ENCODE peak calls at places on chromosomes 5 and 9, in seven cellular contexts. W is fibroblast of lung, T is RWPE1, Y is chondrocyte, D is RWPE2, G is left ventricle myocardium inferior, O is IMR-90. F is an unnamed sample.

GRCh38 chr9:104326912-104327311 is 177.2 kb upstream of the OR13F1 start:
- DNase-seq in W (no peak), T (no peak), Y (no peak), D (no peak), G (no peak), O (no peak), F (no peak)

GRCh38 chr5:119328753-119329602 is 26.8 kb upstream of the TNFAIP8 start:
- DNase-seq in W (peak), T (no peak), Y (no peak), D (no peak), G (no peak), O (peak), F (no peak)

GRCh38 chr5:87243161-87243877 is 24.4 kb upstream of the RASA1 start:
- DNase-seq in W (peak), T (peak), Y (no peak), D (no peak), G (no peak), O (peak), F (no peak)

GRCh38 chr5:149210229-149210628 is 61.4 kb upstream of the AFAP1L1 start:
- DNase-seq in W (peak), T (peak), Y (no peak), D (no peak), G (no peak), O (peak), F (no peak)

GRCh38 chr5:72036951-72037350 is 70.3 kb upstream of the MAP1B start:
- DNase-seq in W (no peak), T (peak), Y (no peak), D (no peak), G (no peak), O (peak), F (peak)

GRCh38 chr9:113682297-113682771 is 193.8 kb upstream of the ZNF618 start:
- DNase-seq in W (peak), T (peak), Y (no peak), D (no peak), G (peak), O (peak), F (peak)

GRCh38 chr9:84146893-84147705 is 166.5 kb downstream of the RMI1 start:
- DNase-seq in W (no peak), T (no peak), Y (no peak), D (no peak), G (no peak), O (no peak), F (no peak)

GRCh38 chr5:174493536-174493935 is 230.8 kb upstream of the MSX2 start:
- DNase-seq in W (no peak), T (no peak), Y (no peak), D (no peak), G (no peak), O (no peak), F (no peak)

GRCh38 chr9:1726993-1727759 is 288.0 kb upstream of the SMARCA2 start:
- DNase-seq in W (no peak), T (no peak), Y (no peak), D (no peak), G (no peak), O (no peak), F (peak)

GRCh38 chr9:112299514-112299913 is 33.9 kb downstream of the PTBP3 start:
- DNase-seq in W (peak), T (peak), Y (no peak), D (no peak), G (no peak), O (peak), F (no peak)

GRCh38 chr9:81976351-81976750 is 12.2 kb upstream of the SPATA31D1 start:
- DNase-seq in W (no peak), T (no peak), Y (no peak), D (no peak), G (no peak), O (no peak), F (no peak)

GRCh38 chr5:80870442-80870841 is 89.7 kb upstream of the RASGRF2 start:
- DNase-seq in W (no peak), T (no peak), Y (no peak), D (no peak), G (no peak), O (no peak), F (no peak)

GRCh38 chr9:84062538-84062937 is 81.9 kb downstream of the RMI1 start:
- DNase-seq in W (no peak), T (no peak), Y (no peak), D (no peak), G (peak), O (no peak), F (no peak)

GRCh38 chr5:137921931-137922330 is 32.7 kb downstream of the PKD2L2 start:
- DNase-seq in W (peak), T (no peak), Y (no peak), D (no peak), G (no peak), O (peak), F (no peak)

DNA sequence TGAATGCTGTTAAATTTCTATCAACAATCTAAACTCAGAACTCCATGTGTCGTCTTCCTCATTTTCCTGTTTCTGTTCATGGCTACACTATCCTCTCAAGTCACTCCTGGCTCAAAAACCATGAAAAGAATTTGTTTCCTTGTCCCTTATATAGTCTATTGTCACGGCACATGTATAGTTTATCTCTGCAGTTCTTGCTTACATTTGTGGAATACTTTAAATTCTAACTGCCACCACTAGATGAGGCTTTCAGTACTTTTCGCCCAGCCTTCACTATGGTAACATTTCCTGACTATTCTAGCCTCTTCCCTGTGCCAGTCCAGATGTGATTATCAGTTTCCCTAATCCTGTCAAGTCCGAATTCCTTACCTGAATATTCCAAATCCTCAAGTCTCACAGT is 34.6 kb downstream of the PKD2L2 start:
- DNase-seq in W (peak), T (no peak), Y (no peak), D (no peak), G (no peak), O (peak), F (no peak)
- TF ChIP-seq CTCF in W (no peak), T (no peak), Y (peak), D (no peak), G (no peak), O (no peak), F (no peak)

DNA sequence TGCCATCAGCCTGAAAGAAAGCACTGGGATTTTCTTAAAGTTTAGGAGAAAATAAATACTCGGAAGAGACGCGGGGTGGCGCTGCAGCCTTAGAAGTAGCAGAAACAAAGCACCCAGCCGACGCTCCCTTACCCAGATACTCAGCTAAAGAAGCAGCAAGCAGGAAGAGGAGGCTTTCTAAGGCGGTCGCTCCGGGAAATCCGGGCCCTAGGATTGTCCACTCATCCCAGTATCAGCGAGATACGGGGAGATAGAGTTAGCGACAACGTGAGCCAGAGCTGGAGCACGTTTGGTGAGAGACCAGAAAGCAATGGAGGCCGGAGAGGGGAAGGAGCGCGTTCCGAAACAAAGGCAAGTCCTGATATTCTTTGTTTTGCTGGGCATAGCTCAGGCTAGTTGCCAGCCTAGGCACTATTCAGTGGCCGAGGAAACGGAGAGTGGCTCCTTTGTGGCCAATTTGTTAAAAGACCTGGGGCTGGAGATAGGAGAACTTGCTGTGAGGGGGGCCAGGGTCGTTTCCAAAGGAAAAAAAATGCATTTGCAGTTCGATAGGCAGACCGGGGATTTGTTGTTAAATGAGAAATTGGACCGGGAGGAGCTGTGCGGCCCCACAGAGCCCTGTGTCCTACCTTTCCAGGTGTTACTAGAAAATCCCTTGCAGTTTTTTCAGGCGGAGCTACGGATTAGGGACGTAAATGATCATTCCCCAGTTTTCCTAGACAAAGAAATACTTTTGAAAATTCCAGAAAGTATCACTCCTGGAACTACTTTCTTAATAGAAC is at the start of gene PCDHB2:
- DNase-seq in W (peak), T (peak), Y (no peak), D (no peak), G (no peak), O (peak), F (peak)
- TF ChIP-seq CTCF in W (no peak), T (peak), Y (peak), D (peak), G (peak), O (peak), F (peak)

GRCh38 chr9:120929392-120929791 is 2.8 kb upstream of the TRAF1 start:
- DNase-seq in W (no peak), T (no peak), Y (no peak), D (no peak), G (no peak), O (no peak), F (no peak)

GRCh38 chr9:120928015-120928719 is 1.6 kb upstream of the TRAF1 start:
- DNase-seq in W (no peak), T (peak), Y (no peak), D (no peak), G (peak), O (no peak), F (peak)

GRCh38 chr9:120926397-120926928 is at the start of gene TRAF1:
- DNase-seq in W (no peak), T (no peak), Y (no peak), D (no peak), G (no peak), O (peak), F (no peak)

GRCh38 chr9:120927125-120928014 is 774 bp upstream of the TRAF1 start:
- DNase-seq in W (no peak), T (no peak), Y (no peak), D (no peak), G (no peak), O (no peak), F (no peak)

GRCh38 chr9:120928720-120929389 is 2.3 kb upstream of the TRAF1 start:
- DNase-seq in W (no peak), T (peak), Y (no peak), D (no peak), G (peak), O (no peak), F (peak)
- TF ChIP-seq CTCF in W (peak), T (no peak), Y (peak), D (no peak), G (peak), O (no peak), F (no peak)

DNA sequence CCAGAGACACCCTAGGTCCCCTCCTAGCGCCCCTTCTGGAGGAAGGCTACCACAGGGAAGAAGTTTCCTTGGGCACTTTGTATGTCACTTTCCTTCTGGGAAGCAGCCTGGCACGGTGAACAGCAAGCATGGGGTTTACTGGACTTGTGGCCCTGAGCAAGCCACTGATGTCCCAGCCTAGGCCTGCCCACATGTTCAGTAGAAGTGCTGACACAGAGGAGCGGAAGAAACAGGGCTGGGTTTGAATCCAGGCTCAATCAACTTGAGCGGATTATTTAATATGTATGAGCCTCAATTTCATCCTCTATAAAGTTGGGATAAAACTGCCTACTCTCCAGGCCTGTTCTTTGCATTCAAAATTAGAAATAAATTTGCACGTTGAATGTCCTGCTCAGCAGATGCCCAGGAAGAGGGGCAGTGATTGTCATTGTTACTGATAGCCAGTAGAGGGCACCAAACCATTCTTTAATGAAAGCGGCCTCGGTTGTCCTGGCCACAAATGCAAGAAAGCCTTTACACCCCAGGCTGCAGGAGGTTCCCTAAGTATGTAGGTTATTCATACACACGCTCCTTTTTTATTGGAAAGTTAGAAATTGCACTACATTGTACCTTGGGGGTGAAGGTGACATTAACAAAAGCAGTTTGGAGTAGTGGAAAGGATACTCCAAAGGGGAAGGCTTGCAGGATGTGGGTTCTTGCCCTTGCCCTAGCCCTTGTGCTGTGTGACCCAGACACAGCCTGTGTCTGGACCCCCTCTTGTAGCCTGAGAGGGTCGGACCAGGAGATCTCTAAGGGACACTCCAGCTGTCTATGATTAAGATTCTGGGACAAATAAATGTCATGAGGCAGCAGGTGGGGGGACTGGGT is 13.4 kb upstream of the XPA start:
- DNase-seq in W (peak), T (peak), Y (no peak), D (no peak), G (no peak), O (peak), F (peak)
- TF ChIP-seq CTCF in W (peak), T (peak), Y (peak), D (peak), G (peak), O (peak), F (peak)

GRCh38 chr9:89564257-89564878 is 40.4 kb upstream of the GADD45G start:
- DNase-seq in W (no peak), T (peak), Y (no peak), D (no peak), G (no peak), O (no peak), F (peak)
- TF ChIP-seq CTCF in W (no peak), T (no peak), Y (peak), D (no peak), G (no peak), O (no peak), F (no peak)

DNA sequence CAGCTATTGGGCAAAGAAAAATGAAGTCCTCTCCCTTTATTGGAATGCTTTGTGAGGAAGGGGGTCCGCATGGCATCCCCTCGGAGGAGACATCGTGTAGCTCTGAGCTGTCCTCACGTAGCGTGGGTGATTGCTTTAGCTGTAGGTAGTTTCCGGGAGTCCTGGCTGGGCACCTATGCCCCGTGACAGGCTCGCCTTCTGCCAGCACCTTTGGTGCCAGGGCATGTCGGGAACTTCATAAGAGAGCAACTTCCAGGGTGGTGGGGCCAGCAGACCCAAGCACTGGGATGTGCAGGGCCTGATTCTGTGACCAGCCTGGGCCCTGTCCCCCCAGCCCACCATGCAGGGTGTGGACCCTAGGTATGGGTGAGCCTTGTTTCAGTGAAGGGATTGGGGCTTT is 64.0 kb downstream of the WNK2 start:
- DNase-seq in W (no peak), T (no peak), Y (peak), D (no peak), G (no peak), O (no peak), F (no peak)
- TF ChIP-seq CTCF in W (no peak), T (no peak), Y (no peak), D (no peak), G (no peak), O (no peak), F (no peak)

GRCh38 chr5:2754621-2755370 is 3.3 kb upstream of the IRX2 start:
- DNase-seq in W (no peak), T (no peak), Y (no peak), D (no peak), G (no peak), O (no peak), F (peak)
- TF ChIP-seq CTCF in W (no peak), T (no peak), Y (peak), D (no peak), G (peak), O (no peak), F (no peak)

GRCh38 chr9:38422555-38423245 is 1.6 kb downstream of the IGFBPL1 start:
- DNase-seq in W (no peak), T (no peak), Y (no peak), D (no peak), G (no peak), O (no peak), F (no peak)

GRCh38 chr9:38423273-38423938 is 848 bp downstream of the IGFBPL1 start:
- DNase-seq in W (no peak), T (no peak), Y (no peak), D (no peak), G (no peak), O (no peak), F (no peak)

GRCh38 chr9:38421498-38422211 is 2.6 kb downstream of the IGFBPL1 start:
- DNase-seq in W (no peak), T (no peak), Y (no peak), D (no peak), G (no peak), O (no peak), F (no peak)

GRCh38 chr9:38424918-38425317 is 664 bp upstream of the IGFBPL1 start:
- DNase-seq in W (no peak), T (no peak), Y (no peak), D (no peak), G (no peak), O (no peak), F (no peak)

DNA sequence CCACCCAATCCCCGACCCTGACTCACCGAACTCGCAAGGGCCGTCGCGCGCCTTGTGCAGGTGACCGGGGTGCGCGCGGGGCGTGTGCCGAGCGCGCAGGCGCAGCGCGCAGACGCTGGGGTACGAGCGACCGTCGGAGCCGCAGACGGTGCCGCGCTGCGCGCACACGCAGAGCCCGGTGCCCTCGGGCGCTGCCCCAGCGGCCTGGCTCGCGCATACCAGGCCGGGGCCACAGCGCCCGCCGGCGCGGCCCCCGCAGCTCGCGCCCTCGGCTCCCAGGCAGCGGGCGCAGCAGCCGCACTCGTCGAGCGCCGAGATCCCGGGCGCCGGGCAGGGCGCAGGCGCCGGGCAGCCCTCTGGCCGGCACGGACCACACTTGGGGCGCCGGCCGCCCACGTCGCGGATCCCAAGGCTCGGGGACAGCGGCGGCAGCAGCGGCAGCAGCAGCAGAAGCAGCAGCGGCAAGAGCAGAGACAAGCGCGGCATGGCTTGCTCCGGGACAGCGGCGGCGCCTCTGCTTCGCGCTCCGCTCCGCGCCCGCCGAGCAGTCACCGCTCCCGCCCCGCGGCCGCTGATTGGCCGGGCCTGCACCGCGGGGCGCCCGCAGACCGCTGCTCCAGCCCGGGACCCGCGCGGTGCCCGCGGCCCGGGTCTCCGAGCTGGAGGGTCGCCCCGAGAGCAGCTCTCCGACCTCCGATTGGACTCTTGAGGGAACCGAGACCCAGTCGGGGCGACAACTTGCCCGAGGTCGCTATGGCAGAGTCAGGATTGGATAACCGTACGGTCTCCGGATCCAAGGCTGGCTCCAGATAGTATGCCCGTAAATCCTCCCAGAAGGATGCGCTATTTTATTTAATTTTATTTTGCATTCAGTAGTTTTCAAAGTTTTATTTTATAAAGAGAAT is at the start of gene IGFBPL1:
- DNase-seq in W (no peak), T (peak), Y (no peak), D (no peak), G (no peak), O (no peak), F (peak)
- TF ChIP-seq CTCF in W (no peak), T (no peak), Y (no peak), D (no peak), G (no peak), O (no peak), F (no peak)

GRCh38 chr5:77558266-77558665 is 66.2 kb upstream of the WDR41 start:
- DNase-seq in W (no peak), T (no peak), Y (no peak), D (no peak), G (no peak), O (no peak), F (no peak)

GRCh38 chr5:77563475-77563874 is 71.4 kb upstream of the WDR41 start:
- DNase-seq in W (no peak), T (no peak), Y (no peak), D (no peak), G (no peak), O (no peak), F (no peak)

GRCh38 chr5:77561965-77562364 is 69.8 kb upstream of the WDR41 start:
- DNase-seq in W (no peak), T (no peak), Y (no peak), D (no peak), G (no peak), O (no peak), F (no peak)

GRCh38 chr5:77560677-77561263 is 68.7 kb upstream of the WDR41 start:
- DNase-seq in W (peak), T (peak), Y (no peak), D (no peak), G (no peak), O (peak), F (peak)
- TF ChIP-seq CTCF in W (peak), T (peak), Y (peak), D (peak), G (peak), O (peak), F (no peak)

DNA sequence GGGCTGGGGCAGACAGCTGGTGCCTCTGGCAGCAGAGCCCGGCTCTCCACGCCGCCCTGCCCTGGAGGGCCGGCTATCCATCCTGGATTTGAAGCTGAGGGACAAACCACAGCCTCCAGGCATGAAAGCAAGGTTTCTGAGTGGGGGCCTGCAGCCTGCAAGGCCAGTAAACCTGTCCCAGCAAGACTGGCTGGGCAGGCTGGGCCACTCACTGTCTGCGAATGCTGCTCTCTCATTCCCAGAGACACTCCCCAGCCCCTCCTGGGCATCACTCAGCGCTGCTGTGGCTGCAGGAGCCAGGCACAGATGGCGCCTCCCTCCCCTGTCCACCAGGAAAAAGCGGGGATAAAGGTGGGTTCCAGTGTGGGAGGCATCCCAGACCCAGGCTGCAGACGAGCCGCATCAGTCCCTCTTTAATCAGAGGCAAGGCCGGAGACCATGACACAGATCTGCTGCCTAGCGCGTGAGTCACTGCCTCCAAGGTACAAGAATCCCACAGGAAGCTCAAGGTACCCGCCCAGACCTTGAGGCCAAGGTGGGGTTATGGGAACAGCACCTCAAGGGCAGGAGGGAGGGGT is 118.0 kb downstream of the VAV2 start:
- DNase-seq in W (no peak), T (peak), Y (no peak), D (peak), G (no peak), O (peak), F (no peak)
- TF ChIP-seq CTCF in W (no peak), T (no peak), Y (no peak), D (peak), G (no peak), O (no peak), F (no peak)

F was measured in endothelial cell.